ENCODE peak calls at places on chromosome 10, in five cellular contexts. Q is spleen, A is GM12865, N is stomach, R is endodermal cell. Z is an unnamed sample.
A peak's percentile ranks its signal among the peaks of the same experiment; 100 is the strongest.

GRCh38 chr10:24418532-24418931 is 209.6 kb downstream of the KIAA1217 start:
- DNase-seq in Q (no peak), A (no peak), N (no peak), R (no peak), Z (no peak)

GRCh38 chr10:3622845-3623621 is 162.0 kb downstream of the KLF6 start:
- DNase-seq in Q (no peak), A (peak; percentile 61), N (no peak), R (no peak), Z (no peak)

GRCh38 chr10:30233186-30233958 is 115.7 kb downstream of the MTPAP start:
- DNase-seq in Q (no peak), A (no peak), N (no peak), R (no peak), Z (no peak)

GRCh38 chr10:71581376-71581775 is 138.2 kb downstream of the C10orf105 start:
- DNase-seq in Q (no peak), A (no peak), N (no peak), R (no peak), Z (no peak)

GRCh38 chr10:130200156-130201042 is 64.2 kb downstream of the GLRX3 start:
- DNase-seq in Q (peak; percentile 71), A (no peak), N (no peak), R (no peak), Z (no peak)

GRCh38 chr10:75367098-75367497 is 34.5 kb downstream of the ZNF503 start:
- DNase-seq in Q (no peak), A (no peak), N (no peak), R (no peak), Z (no peak)

GRCh38 chr10:89206402-89207180 is 526 bp downstream of the CH25H start:
- DNase-seq in Q (peak; percentile 85), A (no peak), N (peak; percentile 26), R (no peak), Z (no peak)

GRCh38 chr10:71615538-71616329 is 103.8 kb downstream of the C10orf105 start:
- DNase-seq in Q (no peak), A (no peak), N (no peak), R (peak; percentile 57), Z (no peak)

GRCh38 chr10:103816431-103816830 is 38.9 kb downstream of the SH3PXD2A start:
- DNase-seq in Q (no peak), A (peak; percentile 34), N (no peak), R (no peak), Z (no peak)

GRCh38 chr10:80664071-80664680 is 126.5 kb downstream of the SH2D4B start:
- DNase-seq in Q (peak; percentile 88), A (peak; percentile 66), N (peak; percentile 77), R (peak; percentile 98), Z (peak; percentile 16)

GRCh38 chr10:114110174-114110972 is 63.6 kb downstream of the CCDC186 start:
- DNase-seq in Q (no peak), A (no peak), N (no peak), R (peak; percentile 69), Z (no peak)
- TF ChIP-seq CTCF in Q (no peak), A (peak; percentile 30), N (no peak), R (peak; percentile 75), Z (peak; percentile 4)

DNA sequence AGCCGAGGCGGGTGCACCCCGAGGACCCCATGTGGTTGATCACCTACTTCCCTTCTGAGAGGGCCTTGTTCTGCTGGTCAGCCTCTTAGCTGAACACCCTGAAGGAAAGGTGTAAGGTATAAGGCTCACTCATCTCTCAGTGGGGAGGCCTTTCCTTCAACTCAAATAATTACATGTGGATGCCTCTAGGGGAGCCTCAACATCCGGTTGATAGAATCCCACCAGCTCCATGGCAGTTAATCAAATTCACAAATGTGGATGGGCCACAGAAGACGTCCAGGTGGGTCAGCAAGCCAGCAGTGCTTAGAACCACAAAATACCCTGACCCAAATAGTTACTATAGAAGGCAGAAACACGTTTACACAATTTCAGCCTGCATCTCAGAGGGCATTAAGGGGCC is 37.7 kb upstream of the ZNF32 start:
- DNase-seq in Q (no peak), A (no peak), N (no peak), R (no peak), Z (no peak)
- TF ChIP-seq CTCF in Q (no peak), A (no peak), N (no peak), R (peak; percentile 57), Z (peak; percentile 4)

GRCh38 chr10:98331888-98332287 is 63.9 kb upstream of the LOXL4 start:
- DNase-seq in Q (no peak), A (peak; percentile 47), N (no peak), R (peak; percentile 88), Z (no peak)
- TF ChIP-seq CTCF in Q (peak; percentile 20), A (peak; percentile 49), N (no peak), R (peak; percentile 82), Z (peak; percentile 32)

DNA sequence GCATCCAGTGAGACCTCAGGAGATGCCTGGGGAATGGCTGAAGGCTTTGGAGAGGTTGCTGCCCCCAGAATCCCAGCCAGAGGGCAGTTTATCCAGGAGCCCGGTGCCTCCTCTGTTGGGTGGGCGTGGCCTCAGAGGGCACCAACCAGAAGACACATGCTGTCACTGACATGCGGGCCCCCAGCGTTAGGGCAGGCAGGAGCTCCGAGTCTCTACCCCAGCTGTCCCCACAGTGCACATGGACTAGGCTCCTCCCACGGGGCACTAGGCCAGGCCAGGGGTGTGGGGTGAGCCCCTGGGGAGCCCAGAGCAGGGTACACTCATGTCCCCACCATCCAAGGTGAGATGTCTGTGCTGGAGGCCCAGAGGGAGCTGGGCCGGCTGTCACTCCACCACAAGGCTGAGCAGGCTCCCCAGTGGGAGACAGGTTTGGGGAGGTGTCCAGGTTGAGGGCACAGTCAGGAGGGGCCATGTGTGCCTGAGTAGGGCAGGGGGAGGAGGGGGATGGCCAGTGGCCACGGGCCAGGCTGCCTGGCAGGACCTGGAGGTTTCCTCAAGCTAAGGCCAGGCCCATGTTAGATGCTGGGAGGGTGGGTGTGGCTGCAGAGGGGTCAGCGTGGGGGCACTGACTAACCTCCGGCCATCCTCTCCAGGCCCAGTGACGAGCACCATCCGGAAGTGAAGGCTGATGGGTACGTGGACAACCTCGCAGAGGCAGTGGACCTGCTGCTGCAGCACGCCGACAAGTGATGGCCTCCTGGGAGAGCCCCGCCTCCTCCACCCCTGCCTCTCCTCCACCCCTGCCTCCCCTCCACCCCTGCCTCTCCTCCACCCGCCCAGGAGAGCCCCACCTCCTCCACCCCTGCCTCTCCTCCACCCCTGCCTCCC is 131.3 kb downstream of the FAM53B start:
- DNase-seq in Q (no peak), A (peak; percentile 30), N (no peak), R (peak; percentile 90), Z (no peak)
- TF ChIP-seq CTCF in Q (no peak), A (no peak), N (no peak), R (peak; percentile 49), Z (no peak)

DNA sequence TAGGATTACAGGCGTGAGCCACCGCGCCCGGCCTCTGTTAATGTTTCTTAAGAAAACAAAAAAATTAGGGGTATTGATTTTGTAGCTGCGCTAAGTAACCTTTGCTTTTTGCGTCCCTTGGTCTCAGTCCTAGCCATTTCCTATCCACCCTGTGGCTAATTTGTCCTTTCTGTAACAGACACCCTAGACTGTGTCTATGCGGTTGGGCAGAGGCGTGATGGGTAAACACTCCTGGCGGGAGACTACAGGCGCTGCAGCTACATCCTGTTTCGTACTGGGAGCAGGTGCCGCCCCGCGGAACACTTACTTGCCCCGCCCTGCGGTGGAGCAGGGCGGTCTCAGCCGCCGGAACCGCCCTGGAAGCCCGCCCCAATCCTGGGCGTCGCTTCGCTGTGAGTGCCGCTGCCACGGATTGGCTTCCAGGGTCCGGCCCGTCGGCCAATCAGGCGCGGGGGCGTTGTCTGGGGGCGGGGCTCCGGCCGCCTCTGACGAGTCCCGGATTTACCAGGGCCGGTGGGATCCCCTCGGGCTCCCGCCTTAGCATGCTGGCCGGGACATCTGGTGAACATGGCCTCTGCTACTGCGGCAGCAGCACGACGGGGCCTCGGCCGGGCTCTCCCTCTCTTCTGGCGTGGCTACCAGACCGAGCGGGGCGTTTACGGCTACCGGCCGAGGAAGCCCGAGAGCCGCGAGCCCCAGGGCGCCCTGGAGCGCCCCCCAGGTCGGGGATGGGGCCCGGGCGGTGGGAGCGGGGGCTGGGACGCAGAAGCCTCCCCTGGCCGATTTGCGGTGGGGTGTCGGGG is at the start of gene DHTKD1:
- DNase-seq in Q (peak; percentile 100), A (peak; percentile 99), N (peak; percentile 99), R (peak; percentile 100), Z (peak; percentile 93)
- TF ChIP-seq CTCF in Q (peak; percentile 84), A (peak; percentile 26), N (no peak), R (peak; percentile 62), Z (peak; percentile 22)

GRCh38 chr10:112461029-112461887 is 14.2 kb downstream of the VTI1A start:
- DNase-seq in Q (no peak), A (no peak), N (no peak), R (no peak), Z (peak; percentile 29)

GRCh38 chr10:112454910-112455779 is 8.1 kb downstream of the VTI1A start:
- DNase-seq in Q (no peak), A (no peak), N (no peak), R (no peak), Z (no peak)

GRCh38 chr10:112456533-112456932 is 9.5 kb downstream of the VTI1A start:
- DNase-seq in Q (no peak), A (peak; percentile 7), N (no peak), R (peak; percentile 52), Z (no peak)
- TF ChIP-seq CTCF in Q (no peak), A (peak; percentile 15), N (no peak), R (peak; percentile 67), Z (no peak)

DNA sequence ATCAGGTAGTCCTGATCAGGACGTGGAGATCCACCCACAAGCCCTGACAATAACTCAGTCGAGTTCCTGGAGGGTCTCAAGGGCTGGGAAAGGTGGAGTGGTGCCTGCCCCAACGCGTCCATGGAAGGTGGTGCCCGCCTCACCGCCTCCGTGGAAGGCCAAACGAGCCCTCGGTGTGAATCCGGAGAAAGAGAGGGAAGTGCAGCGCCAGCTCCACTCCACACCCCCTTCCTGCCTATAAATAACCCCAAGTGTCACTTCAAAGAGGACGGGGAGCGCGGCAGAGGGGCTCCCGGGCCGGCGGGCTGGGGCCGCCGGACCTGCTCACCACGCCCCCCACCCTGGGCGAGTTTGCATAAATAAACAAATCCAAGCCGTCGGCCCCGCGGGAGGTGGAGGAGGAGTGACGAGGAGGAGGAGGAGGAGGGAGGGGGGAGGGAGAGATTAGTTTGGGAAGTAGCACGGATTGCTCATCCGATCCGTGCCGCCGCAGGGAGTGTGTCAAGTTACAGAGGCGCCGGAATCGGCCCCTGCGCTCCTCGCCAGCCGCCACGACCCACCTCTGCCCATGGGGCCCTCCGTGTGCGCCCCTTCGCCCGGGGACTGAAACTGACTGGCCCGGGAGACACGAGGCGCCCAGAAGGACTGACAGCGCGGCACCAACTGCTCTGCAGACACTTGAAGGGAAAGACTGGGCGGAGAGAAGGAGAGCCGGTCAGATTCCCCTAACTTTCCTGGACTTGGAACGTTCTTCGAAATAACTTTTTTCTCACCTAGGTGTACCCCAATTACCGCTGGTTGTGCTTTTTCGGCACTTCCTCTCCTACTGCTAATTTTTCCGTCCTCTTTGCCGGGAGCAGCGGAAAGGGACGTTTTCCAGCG is at the start of gene COL13A1:
- DNase-seq in Q (peak; percentile 64), A (no peak), N (no peak), R (peak; percentile 97), Z (no peak)
- TF ChIP-seq CTCF in Q (no peak), A (no peak), N (no peak), R (no peak), Z (no peak)

GRCh38 chr10:25934673-25935139 is 677 bp downstream of the MYO3A start:
- DNase-seq in Q (no peak), A (peak; percentile 3), N (no peak), R (peak; percentile 85), Z (no peak)
- TF ChIP-seq CTCF in Q (no peak), A (no peak), N (no peak), R (peak; percentile 83), Z (peak; percentile 64)

GRCh38 chr10:110617455-110618162 is 26.5 kb upstream of the RBM20 start:
- DNase-seq in Q (no peak), A (no peak), N (no peak), R (no peak), Z (no peak)
- TF ChIP-seq CTCF in Q (no peak), A (no peak), N (no peak), R (no peak), Z (no peak)

Z was measured in kidney epithelial cell.